ENCODE peak calls at places on chromosomes 6 and 20, in nine cellular contexts. I, J, T, W, N, O, U, D and K are unnamed samples.
A peak's percentile ranks its signal among the peaks of the same experiment; 100 is the strongest.

GRCh38 chr6:37192669-37193068 is 22.7 kb downstream of the PIM1 start:
- DNase-seq in I (no peak), O (no peak), W (no peak), J (no peak), D (no peak), T (no peak), U (no peak), N (peak; percentile 46), K (no peak)

GRCh38 chr6:165820407-165820806 is 157.4 kb upstream of the PDE10A start:
- DNase-seq in N (no peak), D (no peak), O (no peak), T (no peak), W (no peak), U (no peak), J (no peak), I (no peak), K (no peak)

GRCh38 chr20:45479822-45480221 is 10.3 kb downstream of the WFDC2 start:
- DNase-seq in T (no peak), O (no peak), D (no peak), J (no peak), W (no peak), U (no peak), N (no peak), I (no peak), K (no peak)

GRCh38 chr6:40247516-40248115 is 313.4 kb upstream of the MOCS1 start:
- DNase-seq in O (no peak), T (no peak), J (no peak), U (no peak), I (no peak), N (no peak), D (no peak), W (no peak), K (no peak)

GRCh38 chr6:49155321-49155720 is 307.7 kb downstream of the MMUT start:
- DNase-seq in D (no peak), T (no peak), N (no peak), J (no peak), U (no peak), O (no peak), I (no peak), W (no peak), K (no peak)

GRCh38 chr6:13431861-13432465 is 55.4 kb downstream of the GFOD1 start:
- DNase-seq in N (no peak), J (no peak), I (no peak), W (peak; percentile 14), T (peak; percentile 81), D (no peak), O (no peak), U (peak; percentile 34), K (peak; percentile 82)

GRCh38 chr6:52059821-52060220 is 27.6 kb downstream of the PKHD1 start:
- DNase-seq in T (no peak), N (no peak), U (no peak), O (no peak), I (no peak), J (no peak), D (no peak), W (no peak), K (no peak)

GRCh38 chr20:1327241-1327653 is 1.7 kb downstream of the SDCBP2 start:
- DNase-seq in O (no peak), T (peak; percentile 43), D (no peak), I (no peak), U (no peak), J (no peak), N (no peak), W (no peak), K (peak; percentile 64)

GRCh38 chr6:39339557-39340555 is 17.4 kb upstream of the KCNK16 start:
- DNase-seq in I (no peak), W (no peak), O (no peak), J (peak; percentile 97), D (peak; percentile 66), N (no peak), T (no peak), U (no peak), K (no peak)

GRCh38 chr6:1496836-1497592 is 107.6 kb downstream of the FOXF2 start:
- DNase-seq in U (no peak), N (no peak), I (no peak), T (no peak), O (no peak), W (no peak), J (peak; percentile 81), D (no peak), K (no peak)

GRCh38 chr6:157921685-157922367 is 59.8 kb upstream of the SYNJ2 start:
- DNase-seq in D (no peak), I (no peak), U (no peak), J (no peak), N (no peak), O (no peak), T (no peak), W (no peak), K (no peak)

GRCh38 chr6:124780621-124781020 is 181.6 kb upstream of the RNF217 start:
- DNase-seq in O (no peak), J (no peak), U (no peak), N (no peak), I (no peak), D (no peak), T (no peak), W (peak; percentile 8), K (peak; percentile 16)

GRCh38 chr20:20003088-20003954 is 13.8 kb upstream of the NAA20 start:
- DNase-seq in O (no peak), T (peak; percentile 85), U (no peak), W (no peak), N (no peak), D (peak; percentile 70), J (no peak), I (peak; percentile 49), K (no peak)

GRCh38 chr6:106244521-106244920 is 81.0 kb downstream of the ATG5 start:
- DNase-seq in W (no peak), O (no peak), N (no peak), J (no peak), D (no peak), I (no peak), T (no peak), U (no peak), K (no peak)

GRCh38 chr6:134626131-134626530 is 308.2 kb upstream of the SGK1 start:
- DNase-seq in W (no peak), I (no peak), T (no peak), D (no peak), U (no peak), N (no peak), J (no peak), O (no peak), K (no peak)

GRCh38 chr6:55670850-55671413 is 91.9 kb upstream of the HMGCLL1 start:
- DNase-seq in N (no peak), J (no peak), W (no peak), I (no peak), U (no peak), D (no peak), T (no peak), O (no peak), K (no peak)

GRCh38 chr20:62740286-62741141 is 31.9 kb downstream of the NTSR1 start:
- DNase-seq in I (peak; percentile 89), U (peak; percentile 53), T (peak; percentile 98), J (no peak), N (no peak), D (peak; percentile 50), W (peak; percentile 98), O (peak; percentile 64), K (peak; percentile 97)

GRCh38 chr6:146892613-146893401 is 294.0 kb downstream of the ADGB start:
- DNase-seq in W (peak; percentile 74), I (no peak), O (no peak), T (peak; percentile 90), J (no peak), D (no peak), U (no peak), N (no peak), K (peak; percentile 77)

GRCh38 chr6:128069180-128069579 is 168.3 kb upstream of the THEMIS start:
- DNase-seq in W (no peak), N (no peak), O (no peak), I (no peak), J (no peak), U (no peak), D (no peak), T (no peak), K (peak; percentile 21)